ENCODE peak calls at places on chromosomes 11 and 22, in seven cellular contexts. Y, B, C, Z, U, S and D are unnamed samples.

GRCh38 chr11:12070446-12071267 is 39.7 kb upstream of the MICAL2 start:
- DNase-seq in Y (no peak), B (no peak), C (no peak), Z (no peak), U (no peak), S (no peak), D (no peak)

GRCh38 chr11:128210148-128210940 is 377.0 kb downstream of the ETS1 start:
- DNase-seq in Y (no peak), B (peak; percentile 95), C (no peak), Z (no peak), U (no peak), S (no peak), D (no peak)

GRCh38 chr11:70834277-70834940 is 418.0 kb downstream of the SHANK2 start:
- DNase-seq in Y (no peak), B (no peak), C (no peak), Z (no peak), U (no peak), S (no peak), D (no peak)

GRCh38 chr11:24134879-24135588 is 361.8 kb upstream of the LUZP2 start:
- DNase-seq in Y (no peak), B (no peak), C (no peak), Z (no peak), U (no peak), S (no peak), D (no peak)

GRCh38 chr22:49373801-49374226 is 453.9 kb downstream of the BRD1 start:
- DNase-seq in Y (no peak), B (no peak), C (no peak), Z (no peak), U (no peak), S (no peak), D (peak; percentile 16)

GRCh38 chr11:9756461-9756860 is 92.6 kb downstream of the SWAP70 start:
- DNase-seq in Y (no peak), B (no peak), C (no peak), Z (no peak), U (no peak), S (no peak), D (no peak)

GRCh38 chr11:47394322-47395224 is 13.8 kb upstream of the SLC39A13 start:
- DNase-seq in Y (peak; percentile 53), B (peak; percentile 35), C (no peak), Z (no peak), U (peak; percentile 88), S (peak; percentile 64), D (peak; percentile 71)

GRCh38 chr11:109770323-109770722 is 322.9 kb upstream of the ZC3H12C start:
- DNase-seq in Y (no peak), B (no peak), C (no peak), Z (no peak), U (no peak), S (no peak), D (no peak)

GRCh38 chr11:99069831-99070444 is 49.2 kb downstream of the CNTN5 start:
- DNase-seq in Y (no peak), B (peak; percentile 37), C (no peak), Z (no peak), U (peak; percentile 63), S (no peak), D (peak; percentile 20)

GRCh38 chr11:110430267-110431211 is 791 bp downstream of the FDX1 start:
- DNase-seq in Y (no peak), B (peak; percentile 47), C (peak; percentile 49), Z (peak; percentile 32), U (peak; percentile 48), S (peak; percentile 39), D (peak; percentile 38)

GRCh38 chr11:94700631-94701030 is 67.5 kb upstream of the AMOTL1 start:
- DNase-seq in Y (no peak), B (no peak), C (no peak), Z (no peak), U (no peak), S (no peak), D (no peak)

GRCh38 chr11:3849297-3849874 is 6.1 kb upstream of the STIM1 start:
- DNase-seq in Y (no peak), B (peak; percentile 48), C (no peak), Z (no peak), U (peak; percentile 58), S (peak; percentile 51), D (peak; percentile 68)

GRCh38 chr11:1931326-1931725 is 11.8 kb downstream of the TNNT3 start:
- DNase-seq in Y (no peak), B (no peak), C (no peak), Z (no peak), U (no peak), S (no peak), D (no peak)

GRCh38 chr11:62794201-62794775 is 2.5 kb upstream of the TMEM223 start:
- DNase-seq in Y (no peak), B (no peak), C (no peak), Z (no peak), U (no peak), S (no peak), D (no peak)

GRCh38 chr11:63240791-63241379 is 2.5 kb downstream of the SLC22A25 start:
- DNase-seq in Y (no peak), B (no peak), C (no peak), Z (no peak), U (no peak), S (no peak), D (no peak)

GRCh38 chr11:88779551-88779950 is 286.2 kb downstream of the GRM5 start:
- DNase-seq in Y (no peak), B (peak; percentile 91), C (no peak), Z (peak; percentile 13), U (no peak), S (no peak), D (no peak)

GRCh38 chr11:419248-420005 is 4.6 kb upstream of the SIGIRR start:
- DNase-seq in Y (no peak), B (no peak), C (no peak), Z (no peak), U (no peak), S (no peak), D (no peak)

GRCh38 chr22:19559324-19559811 is 35.2 kb upstream of the CLDN5 start:
- DNase-seq in Y (no peak), B (no peak), C (no peak), Z (no peak), U (no peak), S (no peak), D (no peak)

GRCh38 chr22:25177226-25177625 is 22.4 kb upstream of the CRYBB3 start:
- DNase-seq in Y (no peak), B (no peak), C (no peak), Z (no peak), U (no peak), S (no peak), D (no peak)

GRCh38 chr22:49789289-49790141 is 38.2 kb downstream of the BRD1 start:
- DNase-seq in Y (peak; percentile 14), B (no peak), C (no peak), Z (no peak), U (no peak), S (peak; percentile 20), D (peak; percentile 66)

GRCh38 chr11:109421981-109422590 is at the start of gene C11orf87:
- DNase-seq in Y (no peak), B (peak; percentile 23), C (no peak), Z (no peak), U (no peak), S (no peak), D (no peak)

GRCh38 chr11:68775951-68776388 is 24.6 kb upstream of the TESMIN start:
- DNase-seq in Y (no peak), B (no peak), C (no peak), Z (no peak), U (no peak), S (no peak), D (no peak)

GRCh38 chr22:50683994-50684371 is 11.4 kb downstream of the SHANK3 start:
- DNase-seq in Y (no peak), B (no peak), C (no peak), Z (no peak), U (no peak), S (no peak), D (no peak)

GRCh38 chr11:100980156-100980555 is 149.5 kb downstream of the PGR start:
- DNase-seq in Y (no peak), B (peak; percentile 19), C (no peak), Z (no peak), U (no peak), S (no peak), D (no peak)

GRCh38 chr22:29121124-29121523 is 48.3 kb downstream of the KREMEN1 start:
- DNase-seq in Y (no peak), B (no peak), C (no peak), Z (no peak), U (no peak), S (no peak), D (no peak)

GRCh38 chr22:47200273-47201051 is 438.0 kb downstream of the TBC1D22A start:
- DNase-seq in Y (no peak), B (no peak), C (no peak), Z (no peak), U (no peak), S (no peak), D (no peak)

GRCh38 chr11:78370406-78371172 is 47.0 kb downstream of the GAB2 start:
- DNase-seq in Y (no peak), B (peak; percentile 32), C (no peak), Z (no peak), U (no peak), S (no peak), D (no peak)

GRCh38 chr22:22075382-22076163 is 93.0 kb upstream of the TOP3B start:
- DNase-seq in Y (no peak), B (no peak), C (no peak), Z (no peak), U (no peak), S (no peak), D (no peak)

GRCh38 chr11:14644396-14645246 is 1.0 kb downstream of the PDE3B start:
- DNase-seq in Y (peak; percentile 23), B (peak; percentile 29), C (no peak), Z (no peak), U (peak; percentile 52), S (peak; percentile 21), D (peak; percentile 60)

GRCh38 chr22:42769574-42770447 is 49.1 kb upstream of the A4GALT start:
- DNase-seq in Y (no peak), B (peak; percentile 82), C (no peak), Z (no peak), U (peak; percentile 91), S (no peak), D (no peak)

GRCh38 chr11:45658292-45658991 is 7.0 kb downstream of the CHST1 start:
- DNase-seq in Y (no peak), B (peak; percentile 81), C (peak; percentile 45), Z (peak; percentile 21), U (no peak), S (no peak), D (no peak)

GRCh38 chr22:46810856-46811786 is 48.7 kb downstream of the TBC1D22A start:
- DNase-seq in Y (no peak), B (no peak), C (no peak), Z (no peak), U (no peak), S (no peak), D (no peak)

GRCh38 chr11:69122642-69123431 is 32.9 kb upstream of the SMIM38 start:
- DNase-seq in Y (peak; percentile 23), B (peak; percentile 69), C (no peak), Z (peak; percentile 58), U (peak; percentile 33), S (no peak), D (peak; percentile 53)

GRCh38 chr22:47452184-47452583 is 689.7 kb downstream of the TBC1D22A start:
- DNase-seq in Y (no peak), B (no peak), C (no peak), Z (no peak), U (no peak), S (no peak), D (peak; percentile 25)